ENCODE peak calls at places on chromosomes 5 and 9, in nine cellular contexts. One of them, this sample, is unnamed.

GRCh38 chr9:27168951-27169350 is 59.9 kb downstream of the TEK start:
- DNase-seq in NCI-H1436 treated with DMSO at 0.1 percent for 48 hours: no peak
- DNase-seq in substantia nigra: no peak
- DNase-seq in activated naive CD4-positive, alpha-beta T cell treated with anti-CD3 and anti-CD28 coated beads, Interleukin-2, amount 50 U/mL, for 72 hours: no peak
- DNase-seq in nephron progenitor cell: no peak
- DNase-seq in activated CD4-positive, alpha-beta T cell treated with anti-CD3 and anti-CD28 coated beads, Interleukin-2, amount 50 U/mL, for 4 hours: no peak
- DNase-seq in A549: no peak
- DNase-seq in cortex of kidney: no peak
- DNase-seq in fibroblast of pulmonary artery: no peak
- DNase-seq in this sample: no peak

GRCh38 chr5:61915646-61916045 is 390.4 kb upstream of the KIF2A start:
- DNase-seq in fibroblast of pulmonary artery: no peak
- DNase-seq in substantia nigra: no peak
- DNase-seq in nephron progenitor cell: no peak
- DNase-seq in activated CD4-positive, alpha-beta T cell treated with anti-CD3 and anti-CD28 coated beads, Interleukin-2, amount 50 U/mL, for 4 hours: no peak
- DNase-seq in NCI-H1436 treated with DMSO at 0.1 percent for 48 hours: no peak
- DNase-seq in activated naive CD4-positive, alpha-beta T cell treated with anti-CD3 and anti-CD28 coated beads, Interleukin-2, amount 50 U/mL, for 72 hours: no peak
- DNase-seq in A549: no peak
- DNase-seq in cortex of kidney: no peak
- DNase-seq in this sample: no peak

GRCh38 chr5:173567548-173567947 is 48.9 kb downstream of the BOD1 start:
- DNase-seq in A549: no peak
- DNase-seq in substantia nigra: no peak
- DNase-seq in activated naive CD4-positive, alpha-beta T cell treated with anti-CD3 and anti-CD28 coated beads, Interleukin-2, amount 50 U/mL, for 72 hours: no peak
- DNase-seq in cortex of kidney: no peak
- DNase-seq in activated CD4-positive, alpha-beta T cell treated with anti-CD3 and anti-CD28 coated beads, Interleukin-2, amount 50 U/mL, for 4 hours: no peak
- DNase-seq in NCI-H1436 treated with DMSO at 0.1 percent for 48 hours: no peak
- DNase-seq in nephron progenitor cell: no peak
- DNase-seq in fibroblast of pulmonary artery: no peak
- DNase-seq in this sample: no peak

GRCh38 chr5:174303437-174304045 is 258.0 kb downstream of the NSG2 start:
- DNase-seq in substantia nigra: no peak
- DNase-seq in activated CD4-positive, alpha-beta T cell treated with anti-CD3 and anti-CD28 coated beads, Interleukin-2, amount 50 U/mL, for 4 hours: no peak
- DNase-seq in NCI-H1436 treated with DMSO at 0.1 percent for 48 hours: no peak
- DNase-seq in activated naive CD4-positive, alpha-beta T cell treated with anti-CD3 and anti-CD28 coated beads, Interleukin-2, amount 50 U/mL, for 72 hours: no peak
- DNase-seq in cortex of kidney: no peak
- DNase-seq in fibroblast of pulmonary artery: no peak
- DNase-seq in nephron progenitor cell: no peak
- DNase-seq in A549: no peak
- DNase-seq in this sample: no peak

GRCh38 chr5:172531704-172532026 is 77.3 kb upstream of the SH3PXD2B start:
- DNase-seq in NCI-H1436 treated with DMSO at 0.1 percent for 48 hours: no peak
- DNase-seq in substantia nigra: no peak
- DNase-seq in activated naive CD4-positive, alpha-beta T cell treated with anti-CD3 and anti-CD28 coated beads, Interleukin-2, amount 50 U/mL, for 72 hours: no peak
- DNase-seq in cortex of kidney: no peak
- DNase-seq in activated CD4-positive, alpha-beta T cell treated with anti-CD3 and anti-CD28 coated beads, Interleukin-2, amount 50 U/mL, for 4 hours: no peak
- DNase-seq in fibroblast of pulmonary artery: no peak
- DNase-seq in A549: no peak
- DNase-seq in nephron progenitor cell: no peak
- DNase-seq in this sample: no peak

GRCh38 chr5:55969956-55970355 is 24.8 kb downstream of the IL6ST start:
- DNase-seq in NCI-H1436 treated with DMSO at 0.1 percent for 48 hours: no peak
- DNase-seq in A549: no peak
- DNase-seq in activated naive CD4-positive, alpha-beta T cell treated with anti-CD3 and anti-CD28 coated beads, Interleukin-2, amount 50 U/mL, for 72 hours: no peak
- DNase-seq in nephron progenitor cell: no peak
- DNase-seq in cortex of kidney: no peak
- DNase-seq in activated CD4-positive, alpha-beta T cell treated with anti-CD3 and anti-CD28 coated beads, Interleukin-2, amount 50 U/mL, for 4 hours: no peak
- DNase-seq in fibroblast of pulmonary artery: peak
- DNase-seq in substantia nigra: no peak
- DNase-seq in this sample: no peak

GRCh38 chr5:30436718-30437117 is 756.8 kb upstream of the CDH6 start:
- DNase-seq in activated naive CD4-positive, alpha-beta T cell treated with anti-CD3 and anti-CD28 coated beads, Interleukin-2, amount 50 U/mL, for 72 hours: no peak
- DNase-seq in cortex of kidney: no peak
- DNase-seq in fibroblast of pulmonary artery: no peak
- DNase-seq in A549: no peak
- DNase-seq in substantia nigra: no peak
- DNase-seq in nephron progenitor cell: no peak
- DNase-seq in NCI-H1436 treated with DMSO at 0.1 percent for 48 hours: no peak
- DNase-seq in activated CD4-positive, alpha-beta T cell treated with anti-CD3 and anti-CD28 coated beads, Interleukin-2, amount 50 U/mL, for 4 hours: no peak
- DNase-seq in this sample: no peak

GRCh38 chr5:53069626-53070025 is 39.9 kb downstream of the MOCS2 start:
- DNase-seq in activated CD4-positive, alpha-beta T cell treated with anti-CD3 and anti-CD28 coated beads, Interleukin-2, amount 50 U/mL, for 4 hours: peak
- DNase-seq in NCI-H1436 treated with DMSO at 0.1 percent for 48 hours: no peak
- DNase-seq in activated naive CD4-positive, alpha-beta T cell treated with anti-CD3 and anti-CD28 coated beads, Interleukin-2, amount 50 U/mL, for 72 hours: peak
- DNase-seq in A549: no peak
- DNase-seq in nephron progenitor cell: no peak
- DNase-seq in fibroblast of pulmonary artery: peak
- DNase-seq in substantia nigra: no peak
- DNase-seq in cortex of kidney: no peak
- DNase-seq in this sample: no peak

GRCh38 chr5:77360381-77360780 is 131.7 kb downstream of the WDR41 start:
- DNase-seq in substantia nigra: no peak
- DNase-seq in NCI-H1436 treated with DMSO at 0.1 percent for 48 hours: no peak
- DNase-seq in nephron progenitor cell: no peak
- DNase-seq in activated CD4-positive, alpha-beta T cell treated with anti-CD3 and anti-CD28 coated beads, Interleukin-2, amount 50 U/mL, for 4 hours: no peak
- DNase-seq in A549: no peak
- DNase-seq in fibroblast of pulmonary artery: no peak
- DNase-seq in activated naive CD4-positive, alpha-beta T cell treated with anti-CD3 and anti-CD28 coated beads, Interleukin-2, amount 50 U/mL, for 72 hours: no peak
- DNase-seq in cortex of kidney: no peak
- DNase-seq in this sample: no peak

GRCh38 chr5:141149812-141150211 is at the start of gene PCDHB6:
- DNase-seq in cortex of kidney: no peak
- DNase-seq in substantia nigra: no peak
- DNase-seq in activated CD4-positive, alpha-beta T cell treated with anti-CD3 and anti-CD28 coated beads, Interleukin-2, amount 50 U/mL, for 4 hours: no peak
- DNase-seq in A549: peak
- DNase-seq in activated naive CD4-positive, alpha-beta T cell treated with anti-CD3 and anti-CD28 coated beads, Interleukin-2, amount 50 U/mL, for 72 hours: no peak
- DNase-seq in fibroblast of pulmonary artery: peak
- DNase-seq in NCI-H1436 treated with DMSO at 0.1 percent for 48 hours: no peak
- DNase-seq in nephron progenitor cell: no peak
- DNase-seq in this sample: no peak

GRCh38 chr9:89714316-89714715 is 109.5 kb downstream of the GADD45G start:
- DNase-seq in nephron progenitor cell: no peak
- DNase-seq in substantia nigra: no peak
- DNase-seq in cortex of kidney: no peak
- DNase-seq in fibroblast of pulmonary artery: no peak
- DNase-seq in activated CD4-positive, alpha-beta T cell treated with anti-CD3 and anti-CD28 coated beads, Interleukin-2, amount 50 U/mL, for 4 hours: no peak
- DNase-seq in A549: no peak
- DNase-seq in activated naive CD4-positive, alpha-beta T cell treated with anti-CD3 and anti-CD28 coated beads, Interleukin-2, amount 50 U/mL, for 72 hours: no peak
- DNase-seq in NCI-H1436 treated with DMSO at 0.1 percent for 48 hours: no peak
- DNase-seq in this sample: no peak

GRCh38 chr9:18059043-18059442 is 414.9 kb upstream of the ADAMTSL1 start:
- DNase-seq in A549: no peak
- DNase-seq in NCI-H1436 treated with DMSO at 0.1 percent for 48 hours: no peak
- DNase-seq in substantia nigra: no peak
- DNase-seq in cortex of kidney: no peak
- DNase-seq in nephron progenitor cell: no peak
- DNase-seq in activated naive CD4-positive, alpha-beta T cell treated with anti-CD3 and anti-CD28 coated beads, Interleukin-2, amount 50 U/mL, for 72 hours: no peak
- DNase-seq in fibroblast of pulmonary artery: no peak
- DNase-seq in activated CD4-positive, alpha-beta T cell treated with anti-CD3 and anti-CD28 coated beads, Interleukin-2, amount 50 U/mL, for 4 hours: no peak
- DNase-seq in this sample: no peak

GRCh38 chr9:3244963-3245653 is 280.7 kb downstream of the RFX3 start:
- DNase-seq in A549: no peak
- DNase-seq in activated CD4-positive, alpha-beta T cell treated with anti-CD3 and anti-CD28 coated beads, Interleukin-2, amount 50 U/mL, for 4 hours: no peak
- DNase-seq in NCI-H1436 treated with DMSO at 0.1 percent for 48 hours: no peak
- DNase-seq in nephron progenitor cell: no peak
- DNase-seq in substantia nigra: no peak
- DNase-seq in fibroblast of pulmonary artery: peak
- DNase-seq in activated naive CD4-positive, alpha-beta T cell treated with anti-CD3 and anti-CD28 coated beads, Interleukin-2, amount 50 U/mL, for 72 hours: no peak
- DNase-seq in cortex of kidney: no peak
- DNase-seq in this sample: no peak

GRCh38 chr9:27407966-27408365 is 111.0 kb upstream of the EQTN start:
- DNase-seq in activated naive CD4-positive, alpha-beta T cell treated with anti-CD3 and anti-CD28 coated beads, Interleukin-2, amount 50 U/mL, for 72 hours: no peak
- DNase-seq in cortex of kidney: no peak
- DNase-seq in A549: peak
- DNase-seq in substantia nigra: no peak
- DNase-seq in fibroblast of pulmonary artery: peak
- DNase-seq in activated CD4-positive, alpha-beta T cell treated with anti-CD3 and anti-CD28 coated beads, Interleukin-2, amount 50 U/mL, for 4 hours: no peak
- DNase-seq in nephron progenitor cell: no peak
- DNase-seq in NCI-H1436 treated with DMSO at 0.1 percent for 48 hours: no peak
- DNase-seq in this sample: no peak

GRCh38 chr5:175885813-175886212 is 14.4 kb downstream of the CPLX2 start:
- DNase-seq in A549: no peak
- DNase-seq in activated naive CD4-positive, alpha-beta T cell treated with anti-CD3 and anti-CD28 coated beads, Interleukin-2, amount 50 U/mL, for 72 hours: no peak
- DNase-seq in cortex of kidney: no peak
- DNase-seq in activated CD4-positive, alpha-beta T cell treated with anti-CD3 and anti-CD28 coated beads, Interleukin-2, amount 50 U/mL, for 4 hours: no peak
- DNase-seq in substantia nigra: no peak
- DNase-seq in fibroblast of pulmonary artery: peak
- DNase-seq in nephron progenitor cell: no peak
- DNase-seq in NCI-H1436 treated with DMSO at 0.1 percent for 48 hours: no peak
- DNase-seq in this sample: no peak

GRCh38 chr5:77924081-77924480 is 147.9 kb upstream of the TBCA start:
- DNase-seq in A549: no peak
- DNase-seq in cortex of kidney: no peak
- DNase-seq in activated CD4-positive, alpha-beta T cell treated with anti-CD3 and anti-CD28 coated beads, Interleukin-2, amount 50 U/mL, for 4 hours: no peak
- DNase-seq in substantia nigra: no peak
- DNase-seq in activated naive CD4-positive, alpha-beta T cell treated with anti-CD3 and anti-CD28 coated beads, Interleukin-2, amount 50 U/mL, for 72 hours: no peak
- DNase-seq in NCI-H1436 treated with DMSO at 0.1 percent for 48 hours: no peak
- DNase-seq in nephron progenitor cell: no peak
- DNase-seq in fibroblast of pulmonary artery: no peak
- DNase-seq in this sample: no peak

GRCh38 chr9:137312852-137313325 is 10.8 kb upstream of the NRARP start:
- DNase-seq in NCI-H1436 treated with DMSO at 0.1 percent for 48 hours: no peak
- DNase-seq in substantia nigra: no peak
- DNase-seq in activated CD4-positive, alpha-beta T cell treated with anti-CD3 and anti-CD28 coated beads, Interleukin-2, amount 50 U/mL, for 4 hours: no peak
- DNase-seq in A549: peak
- DNase-seq in nephron progenitor cell: no peak
- DNase-seq in fibroblast of pulmonary artery: no peak
- DNase-seq in cortex of kidney: no peak
- DNase-seq in activated naive CD4-positive, alpha-beta T cell treated with anti-CD3 and anti-CD28 coated beads, Interleukin-2, amount 50 U/mL, for 72 hours: no peak
- DNase-seq in this sample: no peak

GRCh38 chr5:11197726-11198125 is 436.7 kb upstream of the DAP start:
- DNase-seq in cortex of kidney: no peak
- DNase-seq in A549: no peak
- DNase-seq in substantia nigra: no peak
- DNase-seq in NCI-H1436 treated with DMSO at 0.1 percent for 48 hours: no peak
- DNase-seq in nephron progenitor cell: no peak
- DNase-seq in fibroblast of pulmonary artery: no peak
- DNase-seq in activated naive CD4-positive, alpha-beta T cell treated with anti-CD3 and anti-CD28 coated beads, Interleukin-2, amount 50 U/mL, for 72 hours: no peak
- DNase-seq in activated CD4-positive, alpha-beta T cell treated with anti-CD3 and anti-CD28 coated beads, Interleukin-2, amount 50 U/mL, for 4 hours: no peak
- DNase-seq in this sample: no peak

GRCh38 chr5:133193794-133194193 is 142.0 kb downstream of the HSPA4 start:
- DNase-seq in activated CD4-positive, alpha-beta T cell treated with anti-CD3 and anti-CD28 coated beads, Interleukin-2, amount 50 U/mL, for 4 hours: no peak
- DNase-seq in A549: no peak
- DNase-seq in fibroblast of pulmonary artery: no peak
- DNase-seq in cortex of kidney: no peak
- DNase-seq in NCI-H1436 treated with DMSO at 0.1 percent for 48 hours: no peak
- DNase-seq in nephron progenitor cell: no peak
- DNase-seq in substantia nigra: no peak
- DNase-seq in activated naive CD4-positive, alpha-beta T cell treated with anti-CD3 and anti-CD28 coated beads, Interleukin-2, amount 50 U/mL, for 72 hours: no peak
- DNase-seq in this sample: no peak

GRCh38 chr5:17113174-17113941 is 104.1 kb upstream of the BASP1 start:
- DNase-seq in NCI-H1436 treated with DMSO at 0.1 percent for 48 hours: no peak
- DNase-seq in activated naive CD4-positive, alpha-beta T cell treated with anti-CD3 and anti-CD28 coated beads, Interleukin-2, amount 50 U/mL, for 72 hours: no peak
- DNase-seq in activated CD4-positive, alpha-beta T cell treated with anti-CD3 and anti-CD28 coated beads, Interleukin-2, amount 50 U/mL, for 4 hours: no peak
- DNase-seq in A549: peak
- DNase-seq in substantia nigra: no peak
- DNase-seq in fibroblast of pulmonary artery: peak
- DNase-seq in cortex of kidney: no peak
- DNase-seq in nephron progenitor cell: no peak
- DNase-seq in this sample: no peak

GRCh38 chr5:99900302-99900811 is 634.8 kb upstream of the FAM174A start:
- DNase-seq in A549: peak
- DNase-seq in nephron progenitor cell: no peak
- DNase-seq in fibroblast of pulmonary artery: peak
- DNase-seq in activated CD4-positive, alpha-beta T cell treated with anti-CD3 and anti-CD28 coated beads, Interleukin-2, amount 50 U/mL, for 4 hours: no peak
- DNase-seq in substantia nigra: no peak
- DNase-seq in cortex of kidney: no peak
- DNase-seq in NCI-H1436 treated with DMSO at 0.1 percent for 48 hours: no peak
- DNase-seq in activated naive CD4-positive, alpha-beta T cell treated with anti-CD3 and anti-CD28 coated beads, Interleukin-2, amount 50 U/mL, for 72 hours: no peak
- DNase-seq in this sample: no peak

GRCh38 chr9:33942471-33943083 is 106.1 kb downstream of the UBAP2 start:
- DNase-seq in activated naive CD4-positive, alpha-beta T cell treated with anti-CD3 and anti-CD28 coated beads, Interleukin-2, amount 50 U/mL, for 72 hours: no peak
- DNase-seq in A549: peak
- DNase-seq in nephron progenitor cell: no peak
- DNase-seq in fibroblast of pulmonary artery: peak
- DNase-seq in activated CD4-positive, alpha-beta T cell treated with anti-CD3 and anti-CD28 coated beads, Interleukin-2, amount 50 U/mL, for 4 hours: no peak
- DNase-seq in NCI-H1436 treated with DMSO at 0.1 percent for 48 hours: no peak
- DNase-seq in cortex of kidney: no peak
- DNase-seq in substantia nigra: no peak
- DNase-seq in this sample: no peak

GRCh38 chr5:27511061-27511460 is 472.7 kb upstream of the CDH9 start:
- DNase-seq in fibroblast of pulmonary artery: peak
- DNase-seq in activated CD4-positive, alpha-beta T cell treated with anti-CD3 and anti-CD28 coated beads, Interleukin-2, amount 50 U/mL, for 4 hours: no peak
- DNase-seq in activated naive CD4-positive, alpha-beta T cell treated with anti-CD3 and anti-CD28 coated beads, Interleukin-2, amount 50 U/mL, for 72 hours: no peak
- DNase-seq in NCI-H1436 treated with DMSO at 0.1 percent for 48 hours: no peak
- DNase-seq in nephron progenitor cell: no peak
- DNase-seq in cortex of kidney: no peak
- DNase-seq in substantia nigra: no peak
- DNase-seq in A549: no peak
- DNase-seq in this sample: no peak

This sample was measured in neuronal stem cell.